ENCODE peak calls at places on chromosomes 4 and X, in nine cellular contexts. X is AG09319, D is right atrium auricular region, I is cardiac muscle cell, O is Calu3, Y is retina, C is NT2/D1, P is NCI-H2081, A is T-helper 1 cell. V is an unnamed sample.

GRCh38 chrX:148223361-148223760 is 242.2 kb downstream of the FMR1NB start:
- DNase-seq in X (no peak), D (no peak), I (no peak), O (no peak), Y (no peak), C (no peak), P (no peak), A (no peak), V (no peak)

GRCh38 chrX:1914606-1915365 is 299.9 kb downstream of the ASMT start:
- DNase-seq in X (no peak), D (no peak), I (no peak), O (no peak), Y (no peak), C (no peak), P (no peak), A (no peak), V (no peak)

GRCh38 chr4:5998333-5998936 is 19.8 kb downstream of the C4orf50 start:
- DNase-seq in X (peak), D (no peak), I (peak), O (peak), Y (peak), C (peak), P (peak), A (peak), V (peak)

GRCh38 chr4:88225216-88226107 is 58.9 kb downstream of the PPM1K start:
- DNase-seq in X (no peak), D (no peak), I (no peak), O (no peak), Y (no peak), C (no peak), P (no peak), A (no peak), V (no peak)

GRCh38 chr4:169869487-169869886 is 111.7 kb upstream of the HPF1 start:
- DNase-seq in X (no peak), D (no peak), I (no peak), O (no peak), Y (peak), C (no peak), P (no peak), A (no peak), V (no peak)

GRCh38 chr4:41390661-41391060 is 133.9 kb downstream of the UCHL1 start:
- DNase-seq in X (no peak), D (no peak), I (no peak), O (no peak), Y (no peak), C (no peak), P (no peak), A (no peak), V (no peak)

GRCh38 chr4:139838811-139839210 is 173.2 kb downstream of the MGST2 start:
- DNase-seq in X (no peak), D (no peak), I (no peak), O (no peak), Y (no peak), C (no peak), P (no peak), A (no peak), V (no peak)

GRCh38 chr4:46211406-46211805 is 87.6 kb upstream of the GABRG1 start:
- DNase-seq in X (no peak), D (no peak), I (no peak), O (no peak), Y (no peak), C (no peak), P (no peak), A (no peak), V (no peak)

GRCh38 chrX:28920554-28920953 is 333.3 kb downstream of the IL1RAPL1 start:
- DNase-seq in X (no peak), D (no peak), I (peak), O (no peak), Y (no peak), C (peak), P (peak), A (no peak), V (no peak)

GRCh38 chrX:46865281-46865680 is 28.4 kb downstream of the RP2 start:
- DNase-seq in X (no peak), D (no peak), I (no peak), O (no peak), Y (no peak), C (no peak), P (no peak), A (no peak), V (no peak)

GRCh38 chr4:3322059-3322550 is 29.3 kb downstream of the RGS12 start:
- DNase-seq in X (no peak), D (peak), I (peak), O (no peak), Y (peak), C (peak), P (no peak), A (no peak), V (peak)

GRCh38 chr4:26484538-26484937 is 5.7 kb downstream of the CCKAR start:
- DNase-seq in X (no peak), D (no peak), I (no peak), O (no peak), Y (no peak), C (no peak), P (no peak), A (no peak), V (no peak)

GRCh38 chr4:164856396-164856795 is 20.6 kb upstream of the APELA start:
- DNase-seq in X (no peak), D (no peak), I (no peak), O (no peak), Y (no peak), C (no peak), P (no peak), A (no peak), V (no peak)

GRCh38 chr4:33882246-33882990 is 2361.9 kb downstream of the ARAP2 start:
- DNase-seq in X (no peak), D (no peak), I (no peak), O (no peak), Y (no peak), C (no peak), P (no peak), A (no peak), V (no peak)

GRCh38 chrX:46967547-46967946 is 55.3 kb downstream of the JADE3 start:
- DNase-seq in X (no peak), D (no peak), I (no peak), O (no peak), Y (no peak), C (no peak), P (no peak), A (no peak), V (no peak)

GRCh38 chr4:37476256-37476655 is 209.9 kb downstream of the RELL1 start:
- DNase-seq in X (no peak), D (no peak), I (no peak), O (no peak), Y (no peak), C (no peak), P (no peak), A (no peak), V (no peak)

GRCh38 chr4:146143888-146144287 is 31.6 kb upstream of the LSM6 start:
- DNase-seq in X (no peak), D (no peak), I (no peak), O (no peak), Y (no peak), C (no peak), P (no peak), A (no peak), V (no peak)

GRCh38 chr4:109588176-109588575 is 28.1 kb downstream of the MCUB start:
- DNase-seq in X (no peak), D (no peak), I (no peak), O (no peak), Y (no peak), C (no peak), P (no peak), A (no peak), V (peak)

GRCh38 chr4:76867880-76868655 is 29.9 kb downstream of the SOWAHB start:
- DNase-seq in X (no peak), D (no peak), I (no peak), O (no peak), Y (no peak), C (peak), P (no peak), A (no peak), V (no peak)

GRCh38 chrX:4277122-4277521 is 563.7 kb upstream of the PRKX start:
- DNase-seq in X (no peak), D (no peak), I (no peak), O (no peak), Y (no peak), C (no peak), P (no peak), A (no peak), V (no peak)

GRCh38 chr4:76377922-76378321 is 43.0 kb downstream of the CCDC158 start:
- DNase-seq in X (no peak), D (no peak), I (peak), O (peak), Y (peak), C (no peak), P (no peak), A (peak), V (peak)

GRCh38 chr4:24979554-24979953 is 51.2 kb downstream of the LGI2 start:
- DNase-seq in X (no peak), D (peak), I (no peak), O (no peak), Y (no peak), C (no peak), P (no peak), A (no peak), V (no peak)

GRCh38 chr4:1408418-1408817 is 2.2 kb upstream of the NKX1-1 start:
- DNase-seq in X (no peak), D (peak), I (no peak), O (no peak), Y (peak), C (no peak), P (no peak), A (no peak), V (peak)

GRCh38 chr4:150209140-150209829 is 131.0 kb downstream of the DCLK2 start:
- DNase-seq in X (no peak), D (no peak), I (peak), O (peak), Y (no peak), C (peak), P (no peak), A (no peak), V (peak)

GRCh38 chrX:73850124-73851013 is 287.4 kb downstream of the CHIC1 start:
- DNase-seq in X (no peak), D (no peak), I (peak), O (peak), Y (peak), C (peak), P (no peak), A (no peak), V (no peak)

GRCh38 chr4:25970241-25970675 is 56.2 kb downstream of the SMIM20 start:
- DNase-seq in X (no peak), D (no peak), I (no peak), O (peak), Y (peak), C (no peak), P (no peak), A (no peak), V (no peak)

GRCh38 chr4:153116101-153116680 is 88.1 kb upstream of the TRIM2 start:
- DNase-seq in X (no peak), D (peak), I (no peak), O (no peak), Y (no peak), C (no peak), P (no peak), A (peak), V (no peak)

GRCh38 chr4:184168406-184169019 is 49.2 kb downstream of the ENPP6 start:
- DNase-seq in X (peak), D (peak), I (peak), O (peak), Y (peak), C (no peak), P (no peak), A (peak), V (peak)

GRCh38 chr4:150986085-150986484 is 29.0 kb downstream of the LRBA start:
- DNase-seq in X (no peak), D (no peak), I (no peak), O (no peak), Y (no peak), C (no peak), P (no peak), A (no peak), V (peak)

GRCh38 chr4:168449740-168450442 is 30.4 kb downstream of the DDX60L start:
- DNase-seq in X (no peak), D (no peak), I (no peak), O (no peak), Y (no peak), C (no peak), P (no peak), A (no peak), V (peak)

GRCh38 chrX:138484451-138484850 is 227.1 kb downstream of the FGF13 start:
- DNase-seq in X (no peak), D (no peak), I (no peak), O (no peak), Y (no peak), C (no peak), P (no peak), A (no peak), V (no peak)

GRCh38 chr4:13536607-13537006 is 7.7 kb downstream of the NKX3-2 start:
- DNase-seq in X (no peak), D (no peak), I (no peak), O (no peak), Y (peak), C (no peak), P (no peak), A (no peak), V (no peak)

V was measured in stimulated activated naive CD8-positive, alpha-beta T cell treated with anti-CD3 and anti-CD28 coated beads, Interleukin-15, amount 100 ng/mL, for 72 hours.